ENCODE peak calls at places on chromosomes 4 and X, in five cellular contexts. L is mesendoderm, A is NCI-H187 treated with DMSO at 0.1 percent for 48 hours, P is iris pigment epithelial cell, F is NCI-H69. U is an unnamed sample.

GRCh38 chr4:13483142-13484044 is 747 bp downstream of the RAB28 start:
- DNase-seq in L (peak), A (peak), P (peak), F (peak), U (peak)

GRCh38 chrX:38055170-38055847 is 49.0 kb downstream of the SYTL5 start:
- DNase-seq in L (no peak), A (no peak), P (peak), F (peak), U (no peak)

GRCh38 chrX:132532955-132533354 is 44.1 kb upstream of the MBNL3 start:
- DNase-seq in L (no peak), A (no peak), P (peak), F (no peak), U (no peak)

GRCh38 chrX:120036704-120037103 is 40.8 kb downstream of the RHOXF2B start:
- DNase-seq in L (no peak), A (no peak), P (no peak), F (no peak), U (no peak)

GRCh38 chr4:98260579-98261290 is 449 bp upstream of the RAP1GDS1 start:
- DNase-seq in L (peak), A (peak), P (peak), F (peak), U (peak)

GRCh38 chrX:70970482-70970999 is 39.6 kb upstream of the SLC7A3 start:
- DNase-seq in L (peak), A (no peak), P (peak), F (peak), U (peak)

GRCh38 chr4:4427886-4428285 is 41.0 kb downstream of the NSG1 start:
- DNase-seq in L (no peak), A (no peak), P (no peak), F (no peak), U (no peak)

GRCh38 chr4:113820164-113820563 is 58.6 kb upstream of the CAMK2D start:
- DNase-seq in L (no peak), A (no peak), P (no peak), F (no peak), U (no peak)

GRCh38 chrX:31366076-31366475 is 294.2 kb upstream of the FTHL17 start:
- DNase-seq in L (no peak), A (no peak), P (no peak), F (no peak), U (no peak)

GRCh38 chrX:14043209-14043608 is 13.5 kb upstream of the GEMIN8 start:
- DNase-seq in L (no peak), A (no peak), P (no peak), F (no peak), U (no peak)

GRCh38 chrX:153995504-153995903 is 22.9 kb downstream of the TMEM187 start:
- DNase-seq in L (no peak), A (no peak), P (no peak), F (no peak), U (no peak)

GRCh38 chr4:127844605-127845116 is 36.0 kb upstream of the PLK4 start:
- DNase-seq in L (peak), A (no peak), P (peak), F (no peak), U (no peak)

GRCh38 chr4:78244691-78245485 is 187.8 kb downstream of the FRAS1 start:
- DNase-seq in L (peak), A (no peak), P (no peak), F (no peak), U (no peak)

U was measured in Karpas-422.